ENCODE peak calls at places on chromosomes 4 and X, in seven cellular contexts. H is H9, G is neuronal stem cell, N is mesendoderm, B is mesenchymal stem cell, S is H1, R is trophoblast cell. A is an unnamed sample.

GRCh38 chr4:675036-675804 is 878 bp downstream of the MYL5 start:
- DNase-seq in B (no peak), R (no peak), S (no peak), H (peak; percentile 31), N (no peak), G (no peak), A (no peak)

GRCh38 chr4:40515398-40516293 is 114.0 kb downstream of the RBM47 start:
- DNase-seq in H (peak; percentile 40), B (peak; percentile 16), N (peak; percentile 34), S (no peak), G (no peak), R (peak; percentile 41), A (no peak)

GRCh38 chrX:154097597-154098541 is at the start of gene MECP2:
- DNase-seq in R (peak; percentile 81), G (peak; percentile 89), S (peak; percentile 68), B (peak; percentile 91), H (peak; percentile 94), N (peak; percentile 95), A (peak; percentile 88)

GRCh38 chr4:121140712-121141111 is 23.4 kb downstream of the TNIP3 start:
- DNase-seq in B (peak; percentile 50), R (no peak), H (no peak), S (no peak), G (no peak), N (peak; percentile 22), A (peak; percentile 57)

GRCh38 chrX:39969099-39969825 is 128.5 kb downstream of the BCOR start:
- DNase-seq in N (peak; percentile 78), R (no peak), B (no peak), S (no peak), H (peak; percentile 86), G (no peak), A (no peak)

GRCh38 chr4:1726146-1726934 is 5.0 kb downstream of the TACC3 start:
- DNase-seq in H (peak; percentile 94), G (peak; percentile 87), N (peak; percentile 91), R (peak; percentile 84), B (peak; percentile 87), S (peak; percentile 79), A (peak; percentile 78)

GRCh38 chr4:85488416-85488815 is 13.5 kb downstream of the ARHGAP24 start:
- DNase-seq in B (no peak), R (no peak), N (no peak), G (no peak), H (no peak), S (no peak), A (no peak)

GRCh38 chr4:108622828-108623227 is 2.5 kb downstream of the RPL34 start:
- DNase-seq in S (no peak), B (no peak), N (no peak), G (no peak), R (no peak), H (no peak), A (no peak)

GRCh38 chr4:75735525-75735924 is 11.1 kb downstream of the USO1 start:
- DNase-seq in B (no peak), R (no peak), S (no peak), N (no peak), H (no peak), G (no peak), A (no peak)

GRCh38 chr4:8860892-8861575 is 10.6 kb downstream of the HMX1 start:
- DNase-seq in N (peak; percentile 62), H (peak; percentile 85), B (no peak), R (no peak), S (no peak), G (no peak), A (no peak)

GRCh38 chrX:19698125-19698524 is 182.8 kb upstream of the MAP3K15 start:
- DNase-seq in N (no peak), G (no peak), B (peak; percentile 53), S (no peak), H (no peak), R (no peak), A (peak; percentile 50)

GRCh38 chr4:75980576-75980975 is 10.2 kb downstream of the SDAD1 start:
- DNase-seq in R (no peak), H (no peak), G (no peak), N (no peak), B (no peak), S (no peak), A (no peak)

GRCh38 chr4:68748181-68748981 is 67.4 kb upstream of the UGT2B10 start:
- DNase-seq in B (no peak), S (no peak), H (no peak), R (no peak), G (no peak), N (no peak), A (no peak)

GRCh38 chr4:151629097-151629783 is 131.6 kb downstream of the GATB start:
- DNase-seq in R (no peak), N (no peak), S (no peak), G (no peak), H (no peak), B (no peak), A (no peak)

GRCh38 chr4:7774301-7775019 is 165.2 kb downstream of the AFAP1 start:
- DNase-seq in N (no peak), S (no peak), H (no peak), R (no peak), G (no peak), B (no peak), A (no peak)

GRCh38 chr4:11532138-11532537 is 103.4 kb upstream of the HS3ST1 start:
- DNase-seq in H (no peak), B (no peak), R (no peak), N (no peak), S (no peak), G (no peak), A (no peak)

GRCh38 chr4:88522702-88523324 is 763 bp downstream of the PYURF start:
- DNase-seq in R (peak; percentile 4), B (peak; percentile 60), S (no peak), H (no peak), N (peak; percentile 67), G (peak; percentile 3), A (peak; percentile 33)

GRCh38 chrX:87525771-87526229 is 8.2 kb downstream of the KLHL4 start:
- DNase-seq in H (no peak), G (no peak), S (no peak), N (no peak), B (peak; percentile 72), R (peak; percentile 9), A (peak; percentile 78)

GRCh38 chrX:136767104-136767941 is 13.4 kb downstream of the ARHGEF6 start:
- DNase-seq in G (peak; percentile 40), N (peak; percentile 76), S (peak; percentile 2), B (peak; percentile 66), H (peak; percentile 66), R (peak; percentile 45), A (peak; percentile 37)

GRCh38 chr4:79050521-79050880 is 111.3 kb upstream of the PAQR3 start:
- DNase-seq in B (no peak), R (no peak), N (peak; percentile 34), G (no peak), H (no peak), S (no peak), A (no peak)

GRCh38 chr4:141643557-141643956 is 7.2 kb downstream of the IL15 start:
- DNase-seq in B (peak; percentile 89), N (no peak), R (no peak), G (no peak), S (no peak), H (no peak), A (peak; percentile 92)

GRCh38 chr4:72205298-72205697 is 173.5 kb downstream of the NPFFR2 start:
- DNase-seq in R (no peak), G (no peak), S (no peak), B (no peak), N (no peak), H (no peak), A (no peak)

GRCh38 chr4:72205831-72206230 is 174.0 kb downstream of the NPFFR2 start:
- DNase-seq in N (no peak), G (no peak), R (no peak), B (no peak), H (no peak), S (no peak), A (no peak)

GRCh38 chr4:72207196-72207595 is 175.4 kb downstream of the NPFFR2 start:
- DNase-seq in R (no peak), G (no peak), H (no peak), B (no peak), S (no peak), N (no peak), A (no peak)

GRCh38 chr4:72209600-72209999 is 177.8 kb downstream of the NPFFR2 start:
- DNase-seq in N (peak; percentile 70), S (no peak), B (no peak), R (peak; percentile 83), H (no peak), G (no peak), A (no peak)

GRCh38 chr4:72208421-72209075 is 176.7 kb downstream of the NPFFR2 start:
- DNase-seq in R (no peak), S (no peak), B (no peak), H (no peak), N (no peak), G (no peak), A (no peak)
- H3K18ac ChIP-seq in R (no peak overlapping the region), S (no peak overlapping the region), B (no peak overlapping the region), H (no peak overlapping the region), N (no peak overlapping the region), G (no peak overlapping the region), A (no peak overlapping the region)

GRCh38 chrX:71251456-71251973 is 2.4 kb downstream of the ZMYM3 start:
- DNase-seq in H (no peak), B (peak; percentile 18), N (peak; percentile 24), G (no peak), R (no peak), S (no peak), A (no peak)

GRCh38 chrX:71256051-71256450 is 2.1 kb upstream of the ZMYM3 start:
- DNase-seq in R (no peak), N (no peak), B (peak; percentile 68), S (no peak), G (no peak), H (no peak), A (peak; percentile 28)

GRCh38 chrX:71254092-71254941 is at the start of gene ZMYM3:
- DNase-seq in B (peak; percentile 88), H (peak; percentile 85), R (peak; percentile 70), G (peak; percentile 74), N (peak; percentile 94), S (no peak), A (peak; percentile 76)

GRCh38 chrX:71252221-71252620 is 1.7 kb downstream of the ZMYM3 start:
- DNase-seq in G (no peak), N (no peak), S (no peak), H (no peak), R (no peak), B (no peak), A (no peak)

GRCh38 chrX:71253253-71254091 is 468 bp downstream of the ZMYM3 start:
- DNase-seq in G (peak; percentile 15), R (no peak), H (peak; percentile 51), B (peak; percentile 50), S (no peak), N (peak; percentile 60), A (peak; percentile 13)
- H3K18ac ChIP-seq in G (peak overlapping the region; percentile 87), R (peak overlapping the region; percentile 22), H (peak overlapping the region; percentile 67), B (peak overlapping the region; percentile 69), S (peak overlapping the region; percentile 87), N (peak overlapping the region; percentile 69), A (peak overlapping the region; percentile 94)

DNA sequence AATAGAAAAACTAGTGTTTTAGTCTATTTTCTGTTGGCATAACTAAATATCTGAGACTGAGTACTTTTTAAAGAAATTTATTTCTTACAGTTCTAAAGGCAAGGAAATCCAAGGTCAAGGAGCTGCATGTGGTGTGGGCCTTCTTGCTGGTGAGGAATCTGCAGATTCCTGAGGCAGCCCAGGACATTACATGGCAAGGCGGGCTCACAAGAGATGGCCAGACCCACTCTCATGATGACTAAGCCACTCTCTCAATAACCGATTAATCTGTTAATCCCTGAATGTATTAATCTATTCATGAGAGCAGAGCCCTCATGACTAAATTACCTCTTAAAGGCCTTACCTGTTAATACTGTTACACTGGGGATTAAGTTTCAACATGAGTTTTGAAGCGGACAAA is 340.8 kb downstream of the GRXCR1 start:
- DNase-seq in R (no peak), N (peak; percentile 17), H (no peak), B (no peak), S (no peak), G (no peak), A (no peak)
- H3K18ac ChIP-seq in R (no peak overlapping the region), N (no peak overlapping the region), H (no peak overlapping the region), B (no peak overlapping the region), S (no peak overlapping the region), G (no peak overlapping the region), A (no peak overlapping the region)

GRCh38 chr4:74466242-74466641 is 21.3 kb downstream of the AREG start:
- DNase-seq in B (no peak), H (no peak), N (no peak), S (no peak), R (no peak), G (no peak), A (no peak)
- H3K18ac ChIP-seq in B (no peak overlapping the region), H (no peak overlapping the region), N (no peak overlapping the region), S (no peak overlapping the region), R (no peak overlapping the region), G (no peak overlapping the region), A (no peak overlapping the region)